ENCODE peak calls at places on chromosomes 11 and 22, in six cellular contexts. One of them, this sample, is unnamed.

GRCh38 chr22:36858966-36859365 is 1.8 kb upstream of the NCF4 start:
- DNase-seq in stimulated activated naive CD4-positive, alpha-beta T cell treated with Interleukin-2 at 50 U/mL for 16 hours: no peak
- DNase-seq in hepatocyte: no peak
- DNase-seq in RWPE1: no peak
- DNase-seq in right lobe of liver: no peak
- DNase-seq in left lung: no peak
- DNase-seq in this sample: no peak

GRCh38 chr22:42801537-42802165 is 55.4 kb downstream of the ARFGAP3 start:
- DNase-seq in stimulated activated naive CD4-positive, alpha-beta T cell treated with Interleukin-2 at 50 U/mL for 16 hours: no peak
- DNase-seq in hepatocyte: no peak
- DNase-seq in RWPE1: no peak
- DNase-seq in right lobe of liver: no peak
- DNase-seq in left lung: no peak
- DNase-seq in this sample: no peak

GRCh38 chr11:106398396-106399074 is 321.1 kb downstream of the AASDHPPT start:
- DNase-seq in stimulated activated naive CD4-positive, alpha-beta T cell treated with Interleukin-2 at 50 U/mL for 16 hours: no peak
- DNase-seq in hepatocyte: peak; percentile 14
- DNase-seq in RWPE1: no peak
- DNase-seq in right lobe of liver: no peak
- DNase-seq in left lung: no peak
- DNase-seq in this sample: no peak

GRCh38 chr11:107857550-107858216 is 904 bp downstream of the SLC35F2 start:
- DNase-seq in stimulated activated naive CD4-positive, alpha-beta T cell treated with Interleukin-2 at 50 U/mL for 16 hours: no peak
- DNase-seq in hepatocyte: no peak
- DNase-seq in RWPE1: no peak
- DNase-seq in right lobe of liver: no peak
- DNase-seq in left lung: no peak
- DNase-seq in this sample: peak; percentile 55

GRCh38 chr11:122209619-122210377 is 93.8 kb upstream of the BLID start:
- DNase-seq in stimulated activated naive CD4-positive, alpha-beta T cell treated with Interleukin-2 at 50 U/mL for 16 hours: no peak
- DNase-seq in hepatocyte: peak; percentile 42
- DNase-seq in RWPE1: no peak
- DNase-seq in right lobe of liver: peak; percentile 21
- DNase-seq in left lung: no peak
- DNase-seq in this sample: no peak

GRCh38 chr11:4626207-4627105 is 10.8 kb upstream of the OR51D1 start:
- DNase-seq in stimulated activated naive CD4-positive, alpha-beta T cell treated with Interleukin-2 at 50 U/mL for 16 hours: peak; percentile 11
- DNase-seq in hepatocyte: peak; percentile 92
- DNase-seq in RWPE1: peak; percentile 44
- DNase-seq in right lobe of liver: peak; percentile 27
- DNase-seq in left lung: no peak
- DNase-seq in this sample: peak; percentile 74

GRCh38 chr11:71451596-71452353 is 1.2 kb upstream of the NADSYN1 start:
- DNase-seq in stimulated activated naive CD4-positive, alpha-beta T cell treated with Interleukin-2 at 50 U/mL for 16 hours: no peak
- DNase-seq in hepatocyte: peak; percentile 30
- DNase-seq in RWPE1: no peak
- DNase-seq in right lobe of liver: no peak
- DNase-seq in left lung: no peak
- DNase-seq in this sample: peak; percentile 4

GRCh38 chr22:40400173-40400572 is 29.8 kb downstream of the SGSM3 start:
- DNase-seq in stimulated activated naive CD4-positive, alpha-beta T cell treated with Interleukin-2 at 50 U/mL for 16 hours: no peak
- DNase-seq in hepatocyte: no peak
- DNase-seq in RWPE1: no peak
- DNase-seq in right lobe of liver: no peak
- DNase-seq in left lung: peak; percentile 88
- DNase-seq in this sample: no peak

GRCh38 chr22:49885881-49886280 is 32.2 kb downstream of the ZBED4 start:
- DNase-seq in stimulated activated naive CD4-positive, alpha-beta T cell treated with Interleukin-2 at 50 U/mL for 16 hours: no peak
- DNase-seq in hepatocyte: no peak
- DNase-seq in RWPE1: no peak
- DNase-seq in right lobe of liver: no peak
- DNase-seq in left lung: no peak
- DNase-seq in this sample: no peak

GRCh38 chr11:68505596-68505995 is 45.0 kb downstream of the PPP6R3 start:
- DNase-seq in stimulated activated naive CD4-positive, alpha-beta T cell treated with Interleukin-2 at 50 U/mL for 16 hours: no peak
- DNase-seq in hepatocyte: no peak
- DNase-seq in RWPE1: no peak
- DNase-seq in right lobe of liver: no peak
- DNase-seq in left lung: no peak
- DNase-seq in this sample: no peak

GRCh38 chr11:5123802-5124521 is 14.2 kb downstream of the OR52A5 start:
- DNase-seq in stimulated activated naive CD4-positive, alpha-beta T cell treated with Interleukin-2 at 50 U/mL for 16 hours: no peak
- DNase-seq in hepatocyte: peak; percentile 84
- DNase-seq in RWPE1: peak; percentile 36
- DNase-seq in right lobe of liver: peak; percentile 28
- DNase-seq in left lung: no peak
- DNase-seq in this sample: peak; percentile 56

GRCh38 chr11:35015621-35016387 is 99.4 kb downstream of the PDHX start:
- DNase-seq in stimulated activated naive CD4-positive, alpha-beta T cell treated with Interleukin-2 at 50 U/mL for 16 hours: no peak
- DNase-seq in hepatocyte: no peak
- DNase-seq in RWPE1: no peak
- DNase-seq in right lobe of liver: no peak
- DNase-seq in left lung: no peak
- DNase-seq in this sample: no peak

GRCh38 chr11:128713595-128713994 is 19.7 kb downstream of the FLI1 start:
- DNase-seq in stimulated activated naive CD4-positive, alpha-beta T cell treated with Interleukin-2 at 50 U/mL for 16 hours: no peak
- DNase-seq in hepatocyte: no peak
- DNase-seq in RWPE1: no peak
- DNase-seq in right lobe of liver: no peak
- DNase-seq in left lung: no peak
- DNase-seq in this sample: no peak

GRCh38 chr11:134223066-134223465 is 701 bp downstream of the NCAPD3 start:
- DNase-seq in stimulated activated naive CD4-positive, alpha-beta T cell treated with Interleukin-2 at 50 U/mL for 16 hours: no peak
- DNase-seq in hepatocyte: no peak
- DNase-seq in RWPE1: no peak
- DNase-seq in right lobe of liver: no peak
- DNase-seq in left lung: no peak
- DNase-seq in this sample: no peak

GRCh38 chr11:77442394-77443053 is 31.4 kb downstream of the PAK1 start:
- DNase-seq in stimulated activated naive CD4-positive, alpha-beta T cell treated with Interleukin-2 at 50 U/mL for 16 hours: no peak
- DNase-seq in hepatocyte: no peak
- DNase-seq in RWPE1: no peak
- DNase-seq in right lobe of liver: no peak
- DNase-seq in left lung: no peak
- DNase-seq in this sample: no peak

GRCh38 chr11:57792060-57792541 is 30.5 kb downstream of the CTNND1 start:
- DNase-seq in stimulated activated naive CD4-positive, alpha-beta T cell treated with Interleukin-2 at 50 U/mL for 16 hours: peak; percentile 65
- DNase-seq in hepatocyte: no peak
- DNase-seq in RWPE1: no peak
- DNase-seq in right lobe of liver: peak; percentile 76
- DNase-seq in left lung: peak; percentile 98
- DNase-seq in this sample: no peak

GRCh38 chr22:27526851-27527250 is 274.7 kb downstream of the MN1 start:
- DNase-seq in stimulated activated naive CD4-positive, alpha-beta T cell treated with Interleukin-2 at 50 U/mL for 16 hours: no peak
- DNase-seq in hepatocyte: peak; percentile 20
- DNase-seq in RWPE1: no peak
- DNase-seq in right lobe of liver: no peak
- DNase-seq in left lung: no peak
- DNase-seq in this sample: no peak

GRCh38 chr11:76523147-76523546 is 78.3 kb downstream of the EMSY start:
- DNase-seq in stimulated activated naive CD4-positive, alpha-beta T cell treated with Interleukin-2 at 50 U/mL for 16 hours: no peak
- DNase-seq in hepatocyte: peak; percentile 8
- DNase-seq in RWPE1: no peak
- DNase-seq in right lobe of liver: no peak
- DNase-seq in left lung: no peak
- DNase-seq in this sample: no peak

GRCh38 chr22:23832226-23833016 is 6.4 kb downstream of the DERL3 start:
- DNase-seq in stimulated activated naive CD4-positive, alpha-beta T cell treated with Interleukin-2 at 50 U/mL for 16 hours: no peak
- DNase-seq in hepatocyte: no peak
- DNase-seq in RWPE1: no peak
- DNase-seq in right lobe of liver: peak; percentile 10
- DNase-seq in left lung: peak; percentile 35
- DNase-seq in this sample: no peak

GRCh38 chr22:27626675-27627443 is 174.7 kb downstream of the MN1 start:
- DNase-seq in stimulated activated naive CD4-positive, alpha-beta T cell treated with Interleukin-2 at 50 U/mL for 16 hours: no peak
- DNase-seq in hepatocyte: no peak
- DNase-seq in RWPE1: no peak
- DNase-seq in right lobe of liver: no peak
- DNase-seq in left lung: no peak
- DNase-seq in this sample: no peak

This sample was measured in RKO.